ENCODE peak calls at places on chromosome 3, in four cellular contexts. T is SK-N-DZ, Q is colonic mucosa, R is amniotic stem cell. G is an unnamed sample.

GRCh38 chr3:30952786-30953185 is 58.3 kb upstream of the GADL1 start:
- DNase-seq in T (no peak), Q (no peak), R (no peak), G (no peak)

GRCh38 chr3:108662141-108662738 is 72.7 kb downstream of the DZIP3 start:
- DNase-seq in T (peak), Q (peak), R (peak), G (peak)

GRCh38 chr3:52606373-52607085 is 70.1 kb downstream of the UQCC5 start:
- DNase-seq in T (no peak), Q (peak), R (no peak), G (no peak)

GRCh38 chr3:123447416-123447748 is 1.5 kb downstream of the ADCY5 start:
- DNase-seq in T (no peak), Q (no peak), R (no peak), G (no peak)

GRCh38 chr3:179348325-179349013 is 960 bp downstream of the MFN1 start:
- DNase-seq in T (no peak), Q (no peak), R (no peak), G (no peak)

GRCh38 chr3:71406945-71407629 is 176.4 kb downstream of the FOXP1 start:
- DNase-seq in T (peak), Q (no peak), R (no peak), G (no peak)

GRCh38 chr3:32082727-32083126 is 23.7 kb upstream of the GPD1L start:
- DNase-seq in T (no peak), Q (peak), R (no peak), G (no peak)

GRCh38 chr3:65483475-65483874 is 555.2 kb downstream of the MAGI1 start:
- DNase-seq in T (no peak), Q (peak), R (no peak), G (no peak)

GRCh38 chr3:71447197-71447596 is 136.3 kb downstream of the FOXP1 start:
- DNase-seq in T (no peak), Q (no peak), R (no peak), G (no peak)

GRCh38 chr3:160473978-160474377 is 24.4 kb upstream of the TRIM59 start:
- DNase-seq in T (no peak), Q (no peak), R (peak), G (no peak)

GRCh38 chr3:124565551-124565950 is 164.7 kb upstream of the UMPS start:
- DNase-seq in T (no peak), Q (no peak), R (no peak), G (no peak)

GRCh38 chr3:188219147-188219546 is 65.2 kb downstream of the LPP start:
- DNase-seq in T (no peak), Q (no peak), R (no peak), G (no peak)

GRCh38 chr3:170762081-170762480 is 107.9 kb downstream of the RPL22L1 start:
- DNase-seq in T (no peak), Q (no peak), R (no peak), G (no peak)

GRCh38 chr3:8589880-8590556 is 54.6 kb downstream of the SSUH2 start:
- DNase-seq in T (no peak), Q (no peak), R (no peak), G (no peak)

GRCh38 chr3:54202029-54202428 is 79.7 kb downstream of the CACNA2D3 start:
- DNase-seq in T (no peak), Q (no peak), R (no peak), G (no peak)

GRCh38 chr3:195907730-195908438 is 467 bp downstream of the TNK2 start:
- DNase-seq in T (peak), Q (peak), R (no peak), G (peak)

GRCh38 chr3:17979911-17980310 is 237.5 kb upstream of the TBC1D5 start:
- DNase-seq in T (no peak), Q (no peak), R (no peak), G (no peak)

GRCh38 chr3:44128057-44128775 is 113.5 kb upstream of the TOPAZ1 start:
- DNase-seq in T (no peak), Q (no peak), R (no peak), G (peak)

GRCh38 chr3:22585504-22585903 is 617.6 kb upstream of the UBE2E2 start:
- DNase-seq in T (no peak), Q (no peak), R (no peak), G (no peak)

GRCh38 chr3:112685956-112686355 is 45.0 kb upstream of the CCDC80 start:
- DNase-seq in T (no peak), Q (no peak), R (no peak), G (no peak)

GRCh38 chr3:194133661-194134230 is 2.2 kb upstream of the HES1 start:
- DNase-seq in T (peak), Q (peak), R (no peak), G (no peak)

GRCh38 chr3:41118461-41119385 is 80.6 kb upstream of the CTNNB1 start:
- DNase-seq in T (no peak), Q (peak), R (no peak), G (no peak)

GRCh38 chr3:129972301-129972700 is 2.2 kb upstream of the TRH start:
- DNase-seq in T (no peak), Q (no peak), R (no peak), G (no peak)

GRCh38 chr3:79517766-79518413 is 249.9 kb downstream of the ROBO1 start:
- DNase-seq in T (peak), Q (no peak), R (no peak), G (no peak)

GRCh38 chr3:115659253-115659652 is 35.9 kb downstream of the GAP43 start:
- DNase-seq in T (peak), Q (no peak), R (no peak), G (peak)

GRCh38 chr3:38579146-38579545 is 70.3 kb downstream of the SCN5A start:
- DNase-seq in T (no peak), Q (no peak), R (no peak), G (no peak)

GRCh38 chr3:10287936-10288574 is 4.7 kb downstream of the GHRL start:
- DNase-seq in T (no peak), Q (no peak), R (no peak), G (no peak)

GRCh38 chr3:100653731-100654309 is 44.4 kb downstream of the ADGRG7 start:
- DNase-seq in T (no peak), Q (no peak), R (no peak), G (no peak)

GRCh38 chr3:25325229-25325628 is 102.8 kb upstream of the RARB start:
- DNase-seq in T (no peak), Q (no peak), R (no peak), G (no peak)

GRCh38 chr3:71395470-71395869 is 188.1 kb downstream of the FOXP1 start:
- DNase-seq in T (no peak), Q (no peak), R (no peak), G (no peak)

GRCh38 chr3:189272500-189273119 is 100.8 kb downstream of the TPRG1 start:
- DNase-seq in T (peak), Q (no peak), R (no peak), G (no peak)

GRCh38 chr3:63908081-63908736 is 4.0 kb downstream of the SCAANT1 start:
- DNase-seq in T (no peak), Q (no peak), R (no peak), G (no peak)

GRCh38 chr3:24060055-24060454 is 115.0 kb downstream of the NR1D2 start:
- DNase-seq in T (no peak), Q (no peak), R (no peak), G (no peak)

GRCh38 chr3:188049890-188050530 is 103.9 kb upstream of the LPP start:
- DNase-seq in T (no peak), Q (no peak), R (no peak), G (no peak)

GRCh38 chr3:170764017-170764416 is 106.0 kb downstream of the RPL22L1 start:
- DNase-seq in T (no peak), Q (no peak), R (no peak), G (no peak)

GRCh38 chr3:5098346-5098745 is 23.7 kb upstream of the ARL8B start:
- DNase-seq in T (no peak), Q (no peak), R (no peak), G (no peak)

GRCh38 chr3:17339233-17339632 is 403.2 kb downstream of the TBC1D5 start:
- DNase-seq in T (no peak), Q (no peak), R (no peak), G (no peak)

GRCh38 chr3:177574232-177574856 is 377.1 kb upstream of the TBL1XR1 start:
- DNase-seq in T (no peak), Q (peak), R (no peak), G (no peak)

GRCh38 chr3:47577583-47578118 is 1.0 kb downstream of the CSPG5 start:
- DNase-seq in T (peak), Q (peak), R (no peak), G (no peak)

GRCh38 chr3:42683875-42684593 is 1.3 kb upstream of the KLHL40 start:
- DNase-seq in T (no peak), Q (peak), R (peak), G (peak)